ENCODE peak calls at places on chromosomes 7 and 10, in four cellular contexts. T is ovary; D is activated CD8-positive, alpha-beta memory T cell treated with anti-CD3 and anti-CD28 coated beads for 48 hours; Q is natural killer cell treated with Interleukin-12 subunit alpha and Interleukin-12 subunit beta and Interleukin-15 and Interleukin-18, amount 100 ng/mL, for 72 hours. S is an unnamed sample.

GRCh38 chr10:36608866-36609265 is 516.5 kb upstream of the ANKRD30A start:
- DNase-seq in T (no peak), D (no peak), Q (no peak), S (no peak)

GRCh38 chr7:1857487-1858425 is 187.7 kb downstream of the ELFN1 start:
- DNase-seq in T (no peak), D (no peak), Q (peak; percentile 55), S (no peak)

GRCh38 chr10:20481054-20481453 is 416.1 kb downstream of the NEBL start:
- DNase-seq in T (no peak), D (no peak), Q (no peak), S (no peak)

GRCh38 chr7:2044311-2044882 is 188.3 kb downstream of the MAD1L1 start:
- DNase-seq in T (no peak), D (no peak), Q (peak; percentile 37), S (no peak)

GRCh38 chr10:89148061-89148460 is 59.1 kb downstream of the CH25H start:
- DNase-seq in T (no peak), D (no peak), Q (no peak), S (no peak)

GRCh38 chr7:36100293-36100692 is 52.8 kb upstream of the EEPD1 start:
- DNase-seq in T (no peak), D (no peak), Q (no peak), S (no peak)

GRCh38 chr10:47127188-47127587 is 172.8 kb upstream of the GDF10 start:
- DNase-seq in T (no peak), D (no peak), Q (no peak), S (no peak)

GRCh38 chr7:112184455-112184854 is 21.7 kb downstream of the DOCK4 start:
- DNase-seq in T (no peak), D (no peak), Q (no peak), S (no peak)

GRCh38 chr10:34454590-34455289 is 360.4 kb downstream of the PARD3 start:
- DNase-seq in T (no peak), D (no peak), Q (no peak), S (no peak)

GRCh38 chr7:87918740-87919139 is 15.3 kb upstream of the ADAM22 start:
- DNase-seq in T (no peak), D (no peak), Q (no peak), S (no peak)

GRCh38 chr7:115707236-115707635 is 323.3 kb downstream of the TFEC start:
- DNase-seq in T (no peak), D (no peak), Q (no peak), S (peak; percentile 4)

GRCh38 chr7:45454771-45455170 is 119.4 kb upstream of the ADCY1 start:
- DNase-seq in T (no peak), D (no peak), Q (no peak), S (no peak)

GRCh38 chr7:72405389-72405788 is 6.7 kb downstream of the CALN1 start:
- DNase-seq in T (no peak), D (no peak), Q (no peak), S (no peak)

GRCh38 chr10:70494536-70494935 is 16.0 kb downstream of the PALD1 start:
- DNase-seq in T (no peak), D (no peak), Q (no peak), S (no peak)

GRCh38 chr7:146321301-146321700 is 204.7 kb downstream of the CNTNAP2 start:
- DNase-seq in T (no peak), D (no peak), Q (no peak), S (no peak)

GRCh38 chr10:103231047-103231551 is 14.6 kb upstream of the RPEL1 start:
- DNase-seq in T (no peak), D (no peak), Q (no peak), S (peak; percentile 69)

GRCh38 chr7:134044682-134045081 is 82.5 kb upstream of the LRGUK start:
- DNase-seq in T (no peak), D (no peak), Q (no peak), S (no peak)

GRCh38 chr7:124575181-124575580 is 190.4 kb downstream of the GPR37 start:
- DNase-seq in T (no peak), D (no peak), Q (no peak), S (no peak)

GRCh38 chr7:134992626-134993179 is 6.4 kb downstream of the AGBL3 start:
- DNase-seq in T (peak; percentile 32), D (no peak), Q (no peak), S (no peak)

GRCh38 chr7:155643804-155644177 is 670 bp upstream of the RBM33 start:
- DNase-seq in T (no peak), D (no peak), Q (no peak), S (no peak)

GRCh38 chr10:13705526-13706169 is 118.9 kb downstream of the PRPF18 start:
- DNase-seq in T (no peak), D (no peak), Q (no peak), S (no peak)

GRCh38 chr7:47783456-47784240 is 164.6 kb downstream of the PKD1L1 start:
- DNase-seq in T (no peak), D (no peak), Q (no peak), S (no peak)

GRCh38 chr10:1152386-1153252 is 96.4 kb downstream of the WDR37 start:
- DNase-seq in T (no peak), D (no peak), Q (no peak), S (no peak)

GRCh38 chr10:24476913-24477312 is 246.8 kb downstream of the ARHGAP21 start:
- DNase-seq in T (no peak), D (no peak), Q (no peak), S (no peak)

GRCh38 chr7:151726875-151727578 is 149.9 kb downstream of the PRKAG2 start:
- DNase-seq in T (no peak), D (no peak), Q (no peak), S (no peak)

GRCh38 chr10:77355844-77356243 is 281.8 kb downstream of the KCNMA1 start:
- DNase-seq in T (no peak), D (no peak), Q (no peak), S (no peak)

GRCh38 chr10:119996944-119997343 is 104.4 kb downstream of the SEC23IP start:
- DNase-seq in T (no peak), D (no peak), Q (no peak), S (no peak)

GRCh38 chr7:22481726-22482125 is 18.3 kb downstream of the STEAP1B start:
- DNase-seq in T (no peak), D (no peak), Q (no peak), S (no peak)

GRCh38 chr10:48605264-48605615 is 367 bp upstream of the ARHGAP22 start:
- DNase-seq in T (no peak), D (no peak), Q (no peak), S (no peak)

GRCh38 chr10:79930751-79931150 is 18.2 kb downstream of the SFTPD start:
- DNase-seq in T (no peak), D (no peak), Q (no peak), S (no peak)

GRCh38 chr7:95276114-95276513 is 48.2 kb downstream of the PON1 start:
- DNase-seq in T (no peak), D (no peak), Q (no peak), S (no peak)

GRCh38 chr7:142300689-142301088 is 42.8 kb upstream of the PRSS58 start:
- DNase-seq in T (no peak), D (no peak), Q (no peak), S (no peak)

GRCh38 chr7:16564909-16565426 is 38.3 kb downstream of the LRRC72 start:
- DNase-seq in T (no peak), D (no peak), Q (no peak), S (peak; percentile 13)

GRCh38 chr10:27547482-27547881 is 43.4 kb downstream of the RAB18 start:
- DNase-seq in T (no peak), D (no peak), Q (no peak), S (no peak)

GRCh38 chr7:31443457-31443856 is 70.4 kb upstream of the ITPRID1 start:
- DNase-seq in T (no peak), D (no peak), Q (no peak), S (no peak)

GRCh38 chr10:26556756-26557640 is 118.9 kb downstream of the APBB1IP start:
- DNase-seq in T (no peak), D (no peak), Q (no peak), S (peak; percentile 17)

GRCh38 chr7:101373812-101374612 is 11.3 kb downstream of the COL26A1 start:
- DNase-seq in T (no peak), D (no peak), Q (no peak), S (peak; percentile 87)

GRCh38 chr7:156079156-156079555 is 266.9 kb upstream of the SHH start:
- DNase-seq in T (no peak), D (no peak), Q (no peak), S (no peak)

GRCh38 chr7:28955356-28955722 is 2.8 kb downstream of the TRIL start:
- DNase-seq in T (no peak), D (no peak), Q (no peak), S (no peak)

GRCh38 chr7:98357751-98358161 is 43.1 kb downstream of the BAIAP2L1 start:
- DNase-seq in T (no peak), D (no peak), Q (no peak), S (no peak)

S was measured in thyroid gland.